ENCODE peak calls at places on chromosomes 5 and 9, in ten cellular contexts. G, P, M, K, B, T, U, E, C and F are unnamed samples.

GRCh38 chr9:130405657-130406257 is 39.0 kb upstream of the ASS1 start:
- DNase-seq in G (no peak), P (no peak), M (no peak), K (no peak), B (no peak), T (no peak), U (no peak), E (no peak), C (no peak), F (no peak)

GRCh38 chr9:135409286-135410200 is 70.0 kb upstream of the PPP1R26 start:
- DNase-seq in G (no peak), P (no peak), M (no peak), K (no peak), B (no peak), T (no peak), U (no peak), E (no peak), C (no peak), F (no peak)

GRCh38 chr9:83934569-83935275 is 13.5 kb upstream of the KIF27 start:
- DNase-seq in G (peak), P (no peak), M (peak), K (no peak), B (peak), T (no peak), U (no peak), E (no peak), C (no peak), F (peak)

GRCh38 chr9:2662496-2662895 is 40.9 kb downstream of the VLDLR start:
- DNase-seq in G (no peak), P (no peak), M (no peak), K (no peak), B (no peak), T (peak), U (no peak), E (no peak), C (no peak), F (no peak)

GRCh38 chr9:86795861-86796497 is 151.3 kb downstream of the GAS1 start:
- DNase-seq in G (peak), P (no peak), M (peak), K (peak), B (peak), T (no peak), U (peak), E (no peak), C (peak), F (peak)

GRCh38 chr9:109414125-109414785 is 83.9 kb downstream of the PTPN3 start:
- DNase-seq in G (no peak), P (peak), M (no peak), K (no peak), B (no peak), T (no peak), U (no peak), E (no peak), C (no peak), F (no peak)

GRCh38 chr5:158812381-158812780 is 287.3 kb downstream of the EBF1 start:
- DNase-seq in G (no peak), P (peak), M (no peak), K (peak), B (no peak), T (no peak), U (peak), E (no peak), C (no peak), F (no peak)

GRCh38 chr9:14806941-14807340 is 84.4 kb upstream of the CER1 start:
- DNase-seq in G (peak), P (no peak), M (peak), K (no peak), B (no peak), T (no peak), U (no peak), E (no peak), C (no peak), F (peak)

GRCh38 chr9:16217933-16218830 is 652.3 kb downstream of the BNC2 start:
- DNase-seq in G (peak), P (no peak), M (peak), K (no peak), B (no peak), T (no peak), U (no peak), E (no peak), C (no peak), F (peak)

GRCh38 chr5:38905516-38905915 is 59.7 kb downstream of the OSMR start:
- DNase-seq in G (no peak), P (no peak), M (no peak), K (no peak), B (no peak), T (no peak), U (no peak), E (no peak), C (no peak), F (peak)

GRCh38 chr9:126481862-126482261 is 131.9 kb upstream of the LMX1B start:
- DNase-seq in G (no peak), P (no peak), M (no peak), K (no peak), B (no peak), T (no peak), U (no peak), E (no peak), C (no peak), F (no peak)

GRCh38 chr5:20974423-20974822 is 986.4 kb upstream of the CDH18 start:
- DNase-seq in G (peak), P (no peak), M (no peak), K (no peak), B (no peak), T (no peak), U (no peak), E (no peak), C (no peak), F (peak)

GRCh38 chr9:70861797-70862196 is 259.6 kb downstream of the TRPM3 start:
- DNase-seq in G (no peak), P (no peak), M (no peak), K (no peak), B (no peak), T (no peak), U (no peak), E (no peak), C (no peak), F (no peak)

GRCh38 chr9:137067860-137068538 is 2.4 kb downstream of the SAPCD2 start:
- DNase-seq in G (peak), P (peak), M (peak), K (peak), B (no peak), T (peak), U (peak), E (no peak), C (peak), F (peak)

GRCh38 chr5:38697013-38697412 is 140.6 kb upstream of the LIFR start:
- DNase-seq in G (peak), P (no peak), M (peak), K (no peak), B (no peak), T (no peak), U (no peak), E (no peak), C (no peak), F (no peak)

GRCh38 chr9:2014148-2014547 is 999 bp upstream of the SMARCA2 start:
- DNase-seq in G (no peak), P (no peak), M (no peak), K (no peak), B (no peak), T (no peak), U (no peak), E (no peak), C (no peak), F (no peak)

GRCh38 chr5:113043491-113043931 is 66.9 kb downstream of the DCP2 start:
- DNase-seq in G (peak), P (no peak), M (peak), K (peak), B (no peak), T (no peak), U (peak), E (no peak), C (no peak), F (peak)

GRCh38 chr5:125603321-125603720 is 819.9 kb upstream of the GRAMD2B start:
- DNase-seq in G (peak), P (no peak), M (no peak), K (no peak), B (no peak), T (no peak), U (no peak), E (no peak), C (no peak), F (no peak)

GRCh38 chr9:137145731-137146526 is 7.0 kb downstream of the GRIN1 start:
- DNase-seq in G (no peak), P (no peak), M (no peak), K (no peak), B (no peak), T (no peak), U (no peak), E (no peak), C (no peak), F (no peak)

GRCh38 chr5:171365351-171365750 is 22.3 kb upstream of the NPM1 start:
- DNase-seq in G (no peak), P (no peak), M (no peak), K (no peak), B (no peak), T (no peak), U (no peak), E (no peak), C (no peak), F (peak)

GRCh38 chr5:179306191-179307005 is 38.9 kb downstream of the ADAMTS2 start:
- DNase-seq in G (no peak), P (no peak), M (peak), K (peak), B (no peak), T (no peak), U (no peak), E (no peak), C (no peak), F (no peak)

GRCh38 chr5:159965031-159965837 is 43.7 kb upstream of the TTC1 start:
- DNase-seq in G (peak), P (peak), M (peak), K (peak), B (no peak), T (no peak), U (peak), E (peak), C (peak), F (peak)

GRCh38 chr9:127785023-127785932 is 556 bp upstream of the CDK9 start:
- DNase-seq in G (peak), P (peak), M (peak), K (peak), B (no peak), T (peak), U (peak), E (peak), C (peak), F (peak)

GRCh38 chr5:66143473-66144073 is 527 bp upstream of the SREK1 start:
- DNase-seq in G (no peak), P (no peak), M (no peak), K (no peak), B (no peak), T (no peak), U (no peak), E (no peak), C (no peak), F (no peak)

GRCh38 chr5:161847447-161847846 is 473 bp upstream of the GABRA1 start:
- DNase-seq in G (no peak), P (no peak), M (no peak), K (no peak), B (no peak), T (no peak), U (no peak), E (no peak), C (no peak), F (no peak)

GRCh38 chr5:135391869-135392255 is 7.2 kb downstream of the MACROH2A1 start:
- DNase-seq in G (no peak), P (no peak), M (peak), K (peak), B (no peak), T (no peak), U (no peak), E (no peak), C (no peak), F (no peak)

GRCh38 chr9:96021616-96022444 is 146.3 kb downstream of the ERCC6L2 start:
- DNase-seq in G (no peak), P (no peak), M (no peak), K (no peak), B (no peak), T (no peak), U (peak), E (no peak), C (no peak), F (no peak)

GRCh38 chr5:125148706-125149105 is 402.3 kb upstream of the ZNF608 start:
- DNase-seq in G (peak), P (no peak), M (peak), K (no peak), B (no peak), T (no peak), U (no peak), E (no peak), C (no peak), F (peak)

GRCh38 chr5:111584651-111585050 is 72.3 kb upstream of the STARD4 start:
- DNase-seq in G (peak), P (no peak), M (peak), K (no peak), B (no peak), T (no peak), U (no peak), E (no peak), C (no peak), F (peak)

GRCh38 chr9:127801955-127802575 is 617 bp upstream of the FPGS start:
- DNase-seq in G (no peak), P (no peak), M (peak), K (no peak), B (no peak), T (no peak), U (no peak), E (no peak), C (no peak), F (no peak)

GRCh38 chr5:132134384-132134783 is 60.8 kb downstream of the CSF2 start:
- DNase-seq in G (peak), P (peak), M (peak), K (no peak), B (no peak), T (no peak), U (no peak), E (no peak), C (no peak), F (peak)

GRCh38 chr9:34545497-34545896 is 22.7 kb upstream of the ENHO start:
- DNase-seq in G (no peak), P (no peak), M (no peak), K (no peak), B (no peak), T (no peak), U (no peak), E (no peak), C (no peak), F (no peak)

GRCh38 chr5:74580729-74581110 is 59.8 kb downstream of the ENC1 start:
- DNase-seq in G (no peak), P (no peak), M (no peak), K (no peak), B (no peak), T (no peak), U (no peak), E (no peak), C (no peak), F (no peak)

DNA sequence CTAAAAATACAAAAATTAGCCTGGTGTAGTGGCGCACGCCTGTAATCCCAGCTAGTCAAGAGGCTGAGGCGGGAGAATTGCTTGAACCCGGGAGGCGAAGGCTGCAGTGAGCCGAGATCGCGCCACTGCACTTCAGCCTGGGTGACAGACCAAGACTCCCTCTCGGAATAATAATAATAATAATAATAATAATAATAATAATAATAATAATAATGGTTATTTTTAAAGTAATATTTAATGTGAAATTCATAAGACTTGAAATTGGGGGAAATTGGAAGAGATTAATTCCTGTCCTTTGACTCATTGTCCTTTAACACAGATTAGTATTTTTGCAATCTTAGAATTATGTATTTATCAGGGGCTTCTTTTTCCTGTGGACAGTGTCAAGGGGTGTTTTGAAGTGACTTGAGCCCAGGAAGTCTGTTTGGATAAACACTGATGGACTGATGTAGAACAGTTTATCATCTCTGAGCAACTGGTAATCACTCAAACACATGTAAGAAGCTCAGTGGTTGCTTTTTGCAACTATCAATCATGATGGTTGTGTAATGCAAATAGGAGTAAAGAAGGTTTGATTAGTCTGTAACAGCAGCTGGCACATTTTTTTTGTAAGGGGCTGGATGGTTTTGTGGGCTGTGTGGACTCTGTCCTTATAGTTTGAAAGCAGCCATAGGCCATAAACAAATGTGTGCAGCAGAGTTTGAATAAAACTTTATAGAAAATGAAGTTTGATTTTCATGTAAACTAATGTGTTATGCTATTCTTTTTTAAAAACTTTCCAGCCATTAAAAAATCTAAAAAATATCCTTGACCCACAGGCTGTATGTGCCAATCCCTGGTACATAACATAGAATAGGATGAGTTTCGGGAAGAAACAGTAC is 93.5 kb downstream of the F2RL2 start:
- DNase-seq in G (no peak), P (no peak), M (no peak), K (no peak), B (no peak), T (no peak), U (no peak), E (no peak), C (no peak), F (no peak)
- TF ChIP-seq CTCF in G (no peak), P (no peak), M (no peak), K (no peak), B (no peak), T (no peak), U (no peak), E (no peak), C (no peak), F (no peak)

DNA sequence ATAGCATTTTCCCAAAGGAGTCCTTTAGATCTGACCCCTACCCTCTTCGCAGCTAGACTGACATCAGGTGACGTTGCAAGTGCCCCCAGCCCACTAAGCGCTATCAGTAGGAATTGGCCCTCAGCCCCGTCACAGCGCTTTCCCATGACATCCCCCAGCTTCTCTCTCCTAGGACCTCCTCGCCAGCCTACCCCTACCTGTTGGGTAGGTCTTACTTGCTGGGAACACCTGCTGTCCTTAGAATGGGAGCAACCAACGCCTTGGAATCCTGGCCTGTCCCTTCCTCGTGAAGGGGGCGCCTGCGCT is 589 bp upstream of the PIP5K1B start:
- DNase-seq in G (no peak), P (no peak), M (no peak), K (no peak), B (no peak), T (peak), U (no peak), E (no peak), C (no peak), F (no peak)
- H3K4me3 ChIP-seq in G (peak), P (peak), M (no peak), K (peak), B (no peak), T (peak), U (peak), E (peak), C (peak), F (no peak)

DNA sequence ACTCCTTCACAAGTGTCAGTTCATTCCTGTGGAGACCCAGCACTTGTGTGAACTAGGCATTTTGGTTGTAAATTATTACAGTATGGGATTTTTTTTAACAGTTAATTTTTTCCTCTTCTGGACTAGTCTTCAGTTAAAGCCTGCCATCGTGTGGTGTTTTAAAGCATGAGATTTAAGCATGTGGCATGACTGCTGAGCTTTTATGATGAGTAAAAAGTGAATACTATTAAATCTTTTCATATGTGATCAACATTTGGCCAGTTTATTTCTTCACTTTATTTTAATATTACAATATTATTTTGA is 25.0 kb downstream of the LMNB1 start:
- DNase-seq in G (peak), P (peak), M (peak), K (no peak), B (no peak), T (no peak), U (no peak), E (no peak), C (no peak), F (peak)
- TF ChIP-seq CTCF in G (peak), P (peak), M (peak), K (peak), B (peak), T (no peak), U (peak), E (no peak), C (peak), F (peak)

DNA sequence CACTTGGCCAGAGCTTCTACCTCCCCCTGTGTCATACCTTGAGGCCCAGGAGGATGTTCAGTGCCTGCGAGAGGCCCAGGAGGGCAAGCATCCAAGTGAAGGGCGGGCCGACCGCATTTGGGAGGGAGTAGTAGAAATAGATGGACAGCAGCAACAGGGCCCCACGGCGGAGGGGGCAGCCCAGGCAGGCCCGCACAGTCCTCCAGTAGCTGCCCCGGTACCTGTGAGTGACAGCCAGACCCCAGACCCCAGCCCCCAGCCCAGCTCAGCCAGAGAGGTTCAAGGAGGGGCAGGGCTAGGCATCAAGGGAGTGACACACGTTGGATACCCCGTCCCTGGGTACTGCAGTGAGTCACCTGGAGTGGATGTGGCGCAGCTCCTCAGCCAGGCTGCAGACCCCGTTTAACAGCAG is 1.4 kb downstream of the STING1 start:
- DNase-seq in G (no peak), P (no peak), M (no peak), K (peak), B (no peak), T (no peak), U (peak), E (no peak), C (peak), F (no peak)
- H3K4me3 ChIP-seq in G (peak), P (peak), M (peak), K (peak), B (peak), T (peak), U (peak), E (peak), C (peak), F (peak)

GRCh38 chr5:139079969-139080368 is 118.2 kb downstream of the SIL1 start:
- DNase-seq in G (no peak), P (no peak), M (no peak), K (no peak), B (no peak), T (no peak), U (no peak), E (no peak), C (no peak), F (no peak)

GRCh38 chr5:139076117-139076516 is 122.1 kb downstream of the SIL1 start:
- DNase-seq in G (no peak), P (no peak), M (no peak), K (no peak), B (no peak), T (no peak), U (no peak), E (no peak), C (no peak), F (no peak)

GRCh38 chr5:139075066-139076050 is 122.8 kb downstream of the SIL1 start:
- DNase-seq in G (peak), P (no peak), M (peak), K (no peak), B (no peak), T (no peak), U (no peak), E (no peak), C (no peak), F (no peak)

GRCh38 chr5:139077899-139078298 is 120.3 kb downstream of the SIL1 start:
- DNase-seq in G (no peak), P (no peak), M (no peak), K (no peak), B (no peak), T (no peak), U (no peak), E (no peak), C (no peak), F (no peak)

DNA sequence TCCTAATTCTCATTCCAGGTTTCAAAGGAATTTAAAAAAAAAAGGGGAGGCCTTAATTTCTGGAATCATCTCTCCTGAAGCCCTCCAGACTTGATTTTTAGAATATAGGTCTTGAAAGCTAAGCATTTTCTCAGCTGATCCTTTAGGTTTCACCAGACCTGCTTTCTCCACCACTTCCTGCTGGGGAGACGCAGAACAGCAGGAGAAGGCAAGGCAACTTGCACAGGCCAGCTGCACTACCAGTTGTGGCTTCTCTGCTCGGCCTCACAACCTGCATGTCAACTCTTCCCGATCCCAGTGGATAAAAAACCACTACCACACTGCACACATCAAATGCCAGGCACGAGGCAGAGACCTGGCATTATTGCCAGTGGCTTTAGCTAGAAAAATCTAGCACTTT is 119.8 kb downstream of the SIL1 start:
- DNase-seq in G (no peak), P (no peak), M (no peak), K (no peak), B (no peak), T (no peak), U (no peak), E (no peak), C (no peak), F (peak)
- TF ChIP-seq CTCF in G (no peak), P (no peak), M (no peak), K (no peak), B (no peak), T (no peak), U (no peak), E (no peak), C (no peak), F (peak)